ENCODE peak calls at places on chromosomes 2 and 18, in seven cellular contexts. B, E, G, S, N, Z and W are unnamed samples. For H3K4me1 and H3K9me3, the result is how much of the 10 kb centered on the place peaks cover.

GRCh38 chr2:1563084-1563857 is 150.0 kb downstream of the TPO start:
- DNase-seq in N (no peak), S (no peak), E (no peak), G (no peak), Z (no peak), B (no peak), W (no peak)

GRCh38 chr18:49355028-49355427 is 105.4 kb downstream of the DYM start:
- DNase-seq in N (no peak), E (no peak), Z (no peak), S (no peak), G (no peak), B (no peak), W (no peak)

GRCh38 chr2:236963631-236964030 is 122.1 kb upstream of the COPS8 start:
- DNase-seq in E (no peak), N (no peak), S (no peak), Z (no peak), G (no peak), B (no peak), W (no peak)

GRCh38 chr2:28696261-28696660 is 55.4 kb upstream of the PPP1CB start:
- DNase-seq in S (peak), E (no peak), G (no peak), N (no peak), B (no peak), Z (no peak), W (no peak)

GRCh38 chr2:239109041-239109915 is 261.4 kb downstream of the TWIST2 start:
- DNase-seq in E (peak), B (no peak), S (peak), Z (peak), N (no peak), G (no peak), W (peak)

GRCh38 chr2:199624958-199625357 is 167.2 kb upstream of the SATB2 start:
- DNase-seq in B (no peak), E (peak), S (no peak), Z (no peak), N (no peak), G (no peak), W (no peak)

GRCh38 chr18:22601481-22601880 is 183.8 kb upstream of the CTAGE1 start:
- DNase-seq in E (no peak), Z (no peak), B (no peak), S (no peak), G (no peak), N (peak), W (no peak)

GRCh38 chr2:143819190-143819735 is 690.0 kb downstream of the ARHGAP15 start:
- DNase-seq in B (no peak), S (no peak), N (peak), G (peak), Z (no peak), E (no peak), W (no peak)

GRCh38 chr2:216215991-216216390 is 106.8 kb downstream of the XRCC5 start:
- DNase-seq in E (no peak), S (peak), N (peak), B (no peak), G (peak), Z (no peak), W (no peak)

GRCh38 chr2:196440413-196440812 is 199.1 kb upstream of the CCDC150 start:
- DNase-seq in N (no peak), E (no peak), S (no peak), B (no peak), Z (no peak), G (no peak), W (no peak)

GRCh38 chr2:157596992-157597681 is 31.5 kb downstream of the ACVR1C start:
- DNase-seq in E (no peak), B (no peak), Z (peak), N (peak), G (peak), S (peak), W (peak)

GRCh38 chr2:159030674-159031380 is 62.4 kb downstream of the TANC1 start:
- DNase-seq in G (peak), S (peak), N (peak), B (peak), Z (no peak), E (no peak), W (peak)

GRCh38 chr18:51153659-51154371 is 43.7 kb downstream of the MEX3C start:
- DNase-seq in S (no peak), E (no peak), N (no peak), Z (no peak), B (no peak), G (no peak), W (no peak)

GRCh38 chr2:221518937-221519635 is 53.0 kb downstream of the EPHA4 start:
- DNase-seq in S (no peak), G (no peak), N (peak), E (no peak), B (no peak), Z (no peak), W (no peak)

GRCh38 chr2:128563348-128563687 is 244.7 kb upstream of the HS6ST1 start:
- DNase-seq in G (no peak), Z (no peak), N (peak), E (no peak), B (no peak), S (no peak), W (peak)

GRCh38 chr2:239758325-239758877 is 266.7 kb downstream of the NDUFA10 start:
- DNase-seq in G (no peak), E (no peak), N (peak), Z (peak), S (peak), B (no peak), W (no peak)

GRCh38 chr2:171595896-171596295 is 73.6 kb downstream of the CYBRD1 start:
- DNase-seq in B (peak), E (no peak), N (peak), Z (peak), G (no peak), S (peak), W (no peak)

GRCh38 chr2:47031909-47032668 is 116.5 kb upstream of the MCFD2 start:
- DNase-seq in B (no peak), E (no peak), G (no peak), Z (no peak), N (no peak), S (peak), W (no peak)

GRCh38 chr2:162885281-162886070 is 46.9 kb upstream of the KCNH7 start:
- DNase-seq in G (no peak), Z (no peak), E (no peak), S (no peak), N (no peak), B (no peak), W (no peak)

GRCh38 chr2:105744091-105744908 is 412 bp upstream of the NCK2 start:
- DNase-seq in B (peak), N (peak), E (peak), G (peak), Z (no peak), S (peak), W (peak)

GRCh38 chr18:50410894-50411293 is 36.0 kb downstream of the SKA1 start:
- DNase-seq in Z (peak), B (no peak), E (no peak), N (peak), G (no peak), S (no peak), W (no peak)

GRCh38 chr2:186748354-186748753 is 54.5 kb downstream of the FAM171B start:
- DNase-seq in G (no peak), N (no peak), B (no peak), Z (no peak), E (no peak), S (no peak), W (no peak)

GRCh38 chr2:109057686-109058085 is 68.7 kb upstream of the EDAR start:
- DNase-seq in Z (no peak), B (no peak), N (no peak), E (no peak), G (no peak), S (no peak), W (no peak)

GRCh38 chr2:227616631-227617030 is 667 bp upstream of the SCYGR4 start:
- DNase-seq in G (no peak), S (no peak), B (no peak), N (no peak), Z (no peak), E (no peak), W (no peak)

GRCh38 chr2:62287895-62288589 is 92.1 kb downstream of the B3GNT2 start:
- DNase-seq in B (peak), G (peak), S (peak), Z (peak), E (no peak), N (peak), W (peak)

GRCh38 chr18:70296289-70296688 is 7.4 kb downstream of the SOCS6 start:
- DNase-seq in S (peak), B (no peak), E (no peak), N (peak), G (peak), Z (no peak), W (peak)

GRCh38 chr2:21017748-21018276 is 26.1 kb downstream of the APOB start:
- DNase-seq in G (no peak), E (no peak), S (no peak), N (no peak), B (no peak), Z (no peak), W (no peak)

GRCh38 chr2:200993097-200993496 is 29.6 kb upstream of the ORC2 start:
- DNase-seq in G (no peak), B (no peak), N (peak), Z (no peak), E (no peak), S (no peak), W (no peak)

GRCh38 chr2:170766693-170767092 is 3.5 kb upstream of the ERICH2 start:
- DNase-seq in N (no peak), S (no peak), Z (no peak), B (no peak), E (no peak), G (no peak), W (no peak)

GRCh38 chr2:9763356-9764152 is 79.7 kb upstream of the TAF1B start:
- DNase-seq in E (no peak), G (no peak), Z (no peak), N (peak), S (no peak), B (no peak), W (no peak)

GRCh38 chr18:46452820-46453219 is 204.2 kb downstream of the LOXHD1 start:
- DNase-seq in N (peak), Z (peak), E (no peak), G (no peak), B (no peak), S (no peak), W (no peak)

GRCh38 chr18:3867768-3868445 is 417.9 kb downstream of the TGIF1 start:
- DNase-seq in Z (no peak), E (no peak), N (peak), G (no peak), B (no peak), S (no peak), W (no peak)

GRCh38 chr2:189328451-189329249 is 112.6 kb upstream of the WDR75 start:
- DNase-seq in Z (no peak), B (no peak), S (no peak), N (peak), G (no peak), E (no peak), W (no peak)

GRCh38 chr2:201779996-201780673 is 598 bp downstream of the ALS2 start:
- DNase-seq in E (peak), Z (no peak), N (peak), S (peak), B (no peak), G (no peak), W (no peak)

GRCh38 chr18:13176847-13177246 is 41.7 kb upstream of the LDLRAD4 start:
- DNase-seq in G (no peak), Z (no peak), B (no peak), N (no peak), S (no peak), E (no peak), W (no peak)

GRCh38 chr2:74862268-74862964 is 28.5 kb downstream of the HK2 start:
- DNase-seq in Z (no peak), E (no peak), G (no peak), B (no peak), N (no peak), S (no peak), W (no peak)

GRCh38 chr2:74864728-74865722 is 31.1 kb downstream of the HK2 start:
- DNase-seq in Z (peak), N (peak), G (no peak), E (no peak), S (no peak), B (no peak), W (no peak)

GRCh38 chr2:74860521-74860920 is 26.6 kb downstream of the HK2 start:
- DNase-seq in B (no peak), S (no peak), E (no peak), Z (no peak), N (no peak), G (no peak), W (no peak)

GRCh38 chr2:74865770-74866674 is 32.1 kb downstream of the HK2 start:
- DNase-seq in S (no peak), E (no peak), N (no peak), Z (no peak), G (no peak), B (no peak), W (no peak)

DNA sequence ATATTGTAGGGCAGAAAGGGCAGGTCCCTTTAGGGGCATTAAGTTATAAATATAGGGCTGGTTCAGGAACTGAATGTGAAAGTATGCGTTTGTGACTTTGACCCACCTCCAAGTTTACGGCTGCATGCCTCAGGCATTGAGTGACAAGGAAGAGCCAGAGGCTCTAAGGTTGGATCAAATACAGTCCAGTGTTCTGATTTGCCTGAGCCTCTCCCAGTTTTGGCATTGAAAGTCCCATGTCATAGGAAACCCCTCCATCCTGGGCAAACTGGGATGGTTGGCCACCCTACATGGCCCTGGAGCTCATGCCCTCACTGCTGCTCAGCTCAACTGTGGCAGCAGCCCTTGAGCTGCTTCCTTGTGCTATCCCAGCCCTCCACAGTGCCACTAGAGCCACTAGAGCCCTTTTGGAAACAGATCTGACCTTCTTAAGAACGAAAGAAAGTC is 29.9 kb downstream of the HK2 start:
- DNase-seq in N (no peak), G (peak), S (no peak), E (no peak), Z (no peak), B (no peak), W (no peak)
- H3K4me1 ChIP-seq in N (under half), G (half or more), S (under half), E (under half), Z (under half), B (under half), W (under half)

GRCh38 chr2:99217929-99218501 is 37.0 kb downstream of the MRPL30 start:
- DNase-seq in N (no peak), E (no peak), G (no peak), Z (no peak), S (no peak), B (no peak), W (no peak)

DNA sequence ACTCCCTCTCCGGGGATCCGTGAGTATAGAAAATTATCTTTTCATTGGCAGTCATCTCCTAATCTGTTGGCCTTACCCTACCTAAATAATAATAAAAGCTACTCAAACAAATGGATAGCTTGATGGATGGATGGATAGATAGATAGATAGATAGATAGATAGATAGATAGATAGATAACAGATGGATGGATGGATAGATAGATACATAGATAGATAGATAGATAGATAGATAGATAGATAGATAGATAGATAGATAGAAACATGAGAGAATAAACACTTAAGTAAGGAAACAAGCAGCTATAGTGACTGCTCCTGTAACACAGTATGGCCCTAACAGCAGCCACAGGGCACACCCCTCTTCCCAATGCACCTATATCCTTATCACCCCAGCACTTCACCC is 35.1 kb downstream of the MRPL30 start:
- DNase-seq in E (no peak), S (no peak), N (no peak), G (no peak), Z (no peak), B (no peak), W (no peak)
- H3K9me3 ChIP-seq in E (under half), S (under half), N (under half), G (under half), Z (under half), B (under half), W (under half)

GRCh38 chr2:197803033-197803444 is 1.4 kb upstream of the PLCL1 start:
- DNase-seq in B (peak), E (peak), S (peak), Z (peak), G (peak), N (peak), W (no peak)

GRCh38 chr2:197804758-197805597 is 585 bp downstream of the PLCL1 start:
- DNase-seq in E (no peak), B (peak), G (peak), N (peak), Z (no peak), S (no peak), W (peak)

GRCh38 chr2:197805598-197806316 is 1.4 kb downstream of the PLCL1 start:
- DNase-seq in N (peak), Z (no peak), G (peak), B (no peak), S (no peak), E (no peak), W (no peak)

GRCh38 chr2:197806317-197806633 is 1.9 kb downstream of the PLCL1 start:
- DNase-seq in B (no peak), S (no peak), N (no peak), Z (no peak), G (no peak), E (no peak), W (no peak)

DNA sequence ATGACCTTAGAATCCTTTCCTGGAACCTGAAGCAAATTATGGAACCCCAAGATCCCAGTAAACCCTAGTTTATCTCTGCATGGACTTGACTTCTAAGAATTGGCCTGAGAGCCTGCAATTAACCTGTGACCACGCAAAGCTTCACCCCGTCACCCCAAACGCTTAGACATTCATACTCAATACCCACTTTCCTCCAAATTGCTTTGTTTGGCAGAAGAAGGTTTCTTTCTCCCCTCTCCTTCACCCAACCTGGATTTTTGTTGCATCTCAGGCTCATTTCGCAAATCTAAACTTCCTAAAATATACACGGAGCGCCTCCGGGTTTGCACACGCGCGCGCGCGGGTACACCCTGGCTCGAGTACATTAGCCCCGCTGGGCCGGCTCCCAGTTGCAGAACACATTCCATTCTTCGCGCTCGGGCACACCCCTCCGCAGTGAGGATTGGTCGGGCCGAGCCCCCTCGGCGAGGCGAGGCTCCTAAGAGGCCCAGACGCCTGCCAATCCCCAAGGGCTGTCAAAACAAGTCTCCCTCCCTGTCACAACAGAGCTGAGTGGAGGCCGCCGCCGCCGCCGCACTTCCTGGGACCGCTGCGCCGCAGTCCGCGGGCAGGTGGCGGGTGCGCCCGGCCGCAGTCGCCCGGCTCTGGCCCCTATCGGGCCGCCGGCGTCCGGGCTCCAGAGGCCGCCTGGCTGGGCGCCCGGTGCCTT is at the start of gene PLCL1:
- DNase-seq in B (peak), E (peak), S (peak), Z (peak), N (peak), G (peak), W (peak)
- H3K4me3 ChIP-seq in B (peak), E (peak), S (peak), Z (peak), N (peak), G (peak), W (peak)

GRCh38 chr2:64646007-64646880 is 7.5 kb downstream of the SERTAD2 start:
- DNase-seq in Z (peak), B (peak), S (peak), N (peak), G (peak), E (peak), W (peak)
- H3K4me1 ChIP-seq in Z (half or more), B (half or more), S (half or more), N (under half), G (half or more), E (under half), W (half or more)

GRCh38 chr2:174512345-174512744 is 25.5 kb upstream of the GPR155 start:
- DNase-seq in N (no peak), G (no peak), Z (no peak), E (no peak), B (no peak), S (no peak), W (no peak)
- H3K9me3 ChIP-seq in N (under half), G (under half), Z (under half), E (under half), B (under half), S (under half), W (under half)

GRCh38 chr2:141888987-141889555 is 241.7 kb downstream of the LRP1B start:
- DNase-seq in Z (no peak), N (no peak), E (no peak), G (no peak), S (no peak), B (no peak), W (no peak)
- H3K4me3 ChIP-seq in Z (no peak), N (no peak), E (no peak), G (no peak), S (no peak), B (no peak), W (no peak)